ENCODE peak calls at places on chromosomes 7 and 10, in four cellular contexts. W is IMR-90, L is H1, R is mesendoderm. B is an unnamed sample.

GRCh38 chr7:132755538-132756481 is 179.5 kb upstream of the PLXNA4 start:
- DNase-seq in L (no peak), W (no peak), R (no peak), B (no peak)

GRCh38 chr10:121154846-121155245 is 303.7 kb downstream of the WDR11 start:
- DNase-seq in R (no peak), W (no peak), L (no peak), B (no peak)

GRCh38 chr7:918441-919113 is 35.9 kb downstream of the ADAP1 start:
- DNase-seq in L (no peak), W (no peak), R (no peak), B (no peak)

GRCh38 chr7:81206217-81206616 is 287.4 kb upstream of the SEMA3C start:
- DNase-seq in R (no peak), L (no peak), W (no peak), B (no peak)

GRCh38 chr10:4280481-4281206 is 495.6 kb upstream of the KLF6 start:
- DNase-seq in W (peak; percentile 63), L (no peak), R (no peak), B (no peak)

GRCh38 chr7:5659584-5659983 is 121.9 kb downstream of the RNF216 start:
- DNase-seq in L (no peak), R (no peak), W (no peak), B (no peak)

GRCh38 chr7:151867912-151868804 is 8.8 kb downstream of the PRKAG2 start:
- DNase-seq in R (no peak), L (no peak), W (no peak), B (no peak)

GRCh38 chr7:6479067-6479466 is 31.3 kb upstream of the DAGLB start:
- DNase-seq in L (no peak), W (no peak), R (no peak), B (no peak)

GRCh38 chr7:73719806-73720169 is 319 bp upstream of the STX1A start:
- DNase-seq in W (no peak), R (no peak), L (no peak), B (no peak)

GRCh38 chr10:117365612-117366011 is 9.6 kb downstream of the PDZD8 start:
- DNase-seq in R (no peak), W (no peak), L (no peak), B (no peak)

GRCh38 chr7:2719007-2719406 is 31.0 kb downstream of the AMZ1 start:
- DNase-seq in R (peak; percentile 50), W (no peak), L (peak; percentile 29), B (peak; percentile 81)

DNA sequence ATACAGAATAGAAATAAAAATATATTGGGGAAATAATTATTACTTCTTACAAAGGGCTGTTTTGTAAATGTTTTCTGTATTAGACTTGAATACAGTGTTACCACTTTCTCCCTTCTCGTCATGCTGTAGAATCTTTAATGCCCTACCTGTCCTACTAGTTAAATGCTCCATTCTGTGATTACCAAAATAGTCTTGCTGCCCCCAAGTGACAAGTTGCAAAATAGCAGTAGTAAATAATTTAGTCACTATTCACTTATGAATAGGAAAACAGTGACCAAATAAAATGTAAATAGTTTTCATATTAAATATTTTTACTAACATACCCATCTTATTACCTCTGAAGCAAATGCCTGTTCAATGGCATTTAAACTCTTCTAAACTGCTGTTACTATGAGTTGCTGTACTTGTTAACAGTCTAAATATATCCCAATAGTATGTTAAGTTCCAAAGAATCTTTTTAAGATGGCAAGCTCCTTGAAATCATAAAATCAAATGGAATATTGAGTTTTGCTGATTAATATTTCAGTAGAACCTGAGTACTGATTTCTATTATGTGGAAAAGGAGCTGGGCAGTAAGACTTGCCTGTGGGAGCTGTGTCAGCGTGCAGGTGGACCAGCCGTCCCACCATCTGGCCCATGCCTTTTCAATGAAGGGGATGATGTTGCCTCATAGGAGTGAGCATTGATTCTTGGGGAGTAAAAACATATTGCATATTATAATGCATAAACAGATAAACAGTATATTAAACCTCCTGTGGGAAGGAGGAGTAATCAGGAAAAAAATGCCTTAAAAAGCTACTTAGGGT is 18.1 kb upstream of the OIT3 start:
- DNase-seq in W (peak; percentile 43), L (no peak), R (peak; percentile 47), B (no peak)
- H4K5ac ChIP-seq in W (no peak overlapping the region), L (no peak overlapping the region), R (no peak overlapping the region), B (no peak overlapping the region)

DNA sequence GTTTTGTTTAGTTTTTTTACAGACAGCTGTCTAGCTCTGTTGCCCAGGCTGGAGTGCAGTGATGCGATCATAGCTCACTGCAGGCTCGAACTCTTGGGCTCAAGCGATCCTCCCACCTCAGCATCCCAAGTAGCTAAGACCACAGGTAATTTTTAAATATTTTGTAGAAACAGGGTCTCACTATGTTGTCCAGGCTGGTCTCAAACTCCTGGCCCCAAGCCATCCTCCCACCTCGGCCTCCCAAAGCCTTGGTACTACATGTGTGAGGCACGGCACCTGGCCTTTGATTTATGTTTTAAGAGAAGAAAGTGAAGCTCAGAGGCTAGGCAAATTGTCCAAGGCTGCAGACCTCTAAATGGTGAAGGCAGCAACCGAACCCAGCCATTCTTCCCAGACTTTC is 98.6 kb upstream of the SVIL start:
- DNase-seq in L (no peak), R (no peak), W (no peak), B (no peak)
- H3K4me1 ChIP-seq in L (peaks cover 8% of the 10 kb centered on the region), R (peaks cover 6% of the 10 kb centered on the region), W (peaks cover 8% of the 10 kb centered on the region), B (peaks cover 6% of the 10 kb centered on the region)

DNA sequence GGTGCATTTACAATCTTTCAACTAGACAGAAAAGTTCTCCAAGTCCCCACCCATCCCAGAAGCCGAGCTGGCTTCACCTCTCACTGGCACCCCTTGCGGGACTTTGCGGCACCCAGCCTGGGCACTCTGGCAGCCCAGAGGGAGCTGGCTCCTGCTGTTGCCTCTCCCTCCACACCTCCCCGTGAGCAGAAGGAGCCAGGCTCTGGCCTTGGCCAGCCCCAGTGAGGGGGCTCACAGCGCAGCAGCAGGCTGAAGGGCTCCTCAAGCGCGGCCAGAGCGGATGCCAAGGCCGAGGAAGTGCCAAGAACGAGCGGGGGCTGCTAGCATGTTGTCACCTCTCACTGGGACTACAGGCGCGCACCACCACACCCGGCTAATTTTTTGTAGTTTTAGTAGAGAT is 369.7 kb upstream of the POT1 start:
- DNase-seq in R (no peak), L (no peak), W (no peak), B (no peak)
- H4K5ac ChIP-seq in R (no peak overlapping the region), L (no peak overlapping the region), W (no peak overlapping the region), B (no peak overlapping the region)

GRCh38 chr10:59580257-59580863 is 129.3 kb downstream of the SLC16A9 start:
- DNase-seq in R (peak; percentile 45), W (peak; percentile 58), L (no peak), B (no peak)
- H3K4me1 ChIP-seq in R (peaks cover 1% of the 10 kb centered on the region), W (peaks cover 3% of the 10 kb centered on the region), L (no peaks in the 10 kb centered on the region), B (no peaks in the 10 kb centered on the region)

DNA sequence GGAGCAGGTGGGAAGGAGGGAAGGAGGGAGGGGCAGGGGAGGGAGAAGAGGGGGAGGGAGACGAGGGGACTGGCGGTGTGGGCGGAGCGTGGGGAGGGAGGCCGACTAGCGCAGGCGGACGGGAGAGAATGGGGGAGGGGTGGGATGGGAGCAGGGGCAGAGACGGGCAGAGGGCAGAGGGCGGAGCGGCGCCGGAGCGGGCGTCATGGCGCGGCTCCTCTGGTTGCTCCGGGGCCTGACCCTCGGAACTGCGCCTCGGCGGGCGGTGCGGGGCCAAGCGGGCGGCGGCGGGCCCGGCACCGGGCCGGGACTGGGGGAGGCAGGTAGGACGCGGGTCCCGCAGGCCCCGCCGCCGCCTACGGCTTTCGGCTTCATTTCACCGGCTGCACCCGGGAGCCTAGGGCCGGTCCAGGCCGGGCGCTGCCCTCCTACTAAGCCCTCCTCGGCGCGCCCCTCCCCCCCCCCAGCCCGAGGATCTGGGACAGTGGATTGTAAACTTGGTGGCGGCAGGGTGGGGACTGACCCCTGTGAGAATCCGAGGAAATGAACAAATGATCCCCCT is at the start of gene MSRB2:
- DNase-seq in W (peak; percentile 92), L (peak; percentile 88), R (peak; percentile 97), B (peak; percentile 96)
- H4K5ac ChIP-seq in W (peak within 1 kb of the TSS; percentile 98), L (peak within 1 kb of the TSS; percentile 31), R (no peak within 1 kb of the TSS), B (no peak within 1 kb of the TSS)

DNA sequence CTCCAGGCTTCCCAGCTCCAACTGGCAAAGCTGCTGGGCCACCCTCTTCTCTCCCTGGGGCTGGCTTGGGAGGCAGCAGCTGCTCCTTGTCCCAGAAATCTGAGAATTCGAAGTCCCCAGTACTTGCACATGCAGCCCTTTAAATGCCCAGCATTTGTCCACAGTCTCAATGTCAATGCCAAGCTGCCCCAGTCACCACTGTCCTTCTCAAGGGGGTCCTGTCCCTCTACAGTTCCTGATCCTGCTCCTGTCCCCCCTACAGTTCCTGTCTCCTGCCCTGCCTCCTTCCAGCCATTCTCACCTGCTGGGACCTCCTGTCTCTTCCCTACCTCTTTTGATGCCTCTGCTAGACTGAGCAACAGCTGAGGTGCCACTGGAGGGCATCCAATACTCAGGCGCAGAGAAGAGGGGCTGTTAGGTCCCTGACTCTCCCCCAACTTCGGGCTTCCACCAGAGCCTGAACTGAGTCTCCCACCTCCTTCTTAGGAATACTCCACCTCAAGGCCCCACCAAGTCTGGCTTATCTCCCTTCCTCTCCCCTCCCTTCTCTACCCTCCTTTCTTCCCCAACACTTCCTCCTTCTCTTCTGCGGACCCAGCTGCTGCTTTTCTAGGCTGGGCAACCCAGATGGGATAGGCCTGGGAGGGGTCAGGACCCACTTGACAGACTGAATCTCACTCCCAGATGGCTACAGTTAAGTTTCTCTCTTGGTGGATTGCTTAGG is 4.7 kb upstream of the HOXA11 start:
- DNase-seq in L (no peak), W (no peak), R (no peak), B (peak; percentile 27)
- H3K4me1 ChIP-seq in L (peaks cover 24% of the 10 kb centered on the region), W (peaks cover 1% of the 10 kb centered on the region), R (no peaks in the 10 kb centered on the region), B (no peaks in the 10 kb centered on the region)

GRCh38 chr7:131533151-131533559 is 23.3 kb downstream of the PODXL start:
- DNase-seq in W (no peak), R (no peak), L (no peak), B (peak; percentile 30)

GRCh38 chr7:131529617-131530016 is 26.8 kb downstream of the PODXL start:
- DNase-seq in W (no peak), L (no peak), R (no peak), B (no peak)

GRCh38 chr7:131530137-131530536 is 26.3 kb downstream of the PODXL start:
- DNase-seq in L (no peak), R (no peak), W (no peak), B (no peak)

GRCh38 chr7:131533566-131534561 is 22.6 kb downstream of the PODXL start:
- DNase-seq in R (no peak), W (no peak), L (no peak), B (no peak)

DNA sequence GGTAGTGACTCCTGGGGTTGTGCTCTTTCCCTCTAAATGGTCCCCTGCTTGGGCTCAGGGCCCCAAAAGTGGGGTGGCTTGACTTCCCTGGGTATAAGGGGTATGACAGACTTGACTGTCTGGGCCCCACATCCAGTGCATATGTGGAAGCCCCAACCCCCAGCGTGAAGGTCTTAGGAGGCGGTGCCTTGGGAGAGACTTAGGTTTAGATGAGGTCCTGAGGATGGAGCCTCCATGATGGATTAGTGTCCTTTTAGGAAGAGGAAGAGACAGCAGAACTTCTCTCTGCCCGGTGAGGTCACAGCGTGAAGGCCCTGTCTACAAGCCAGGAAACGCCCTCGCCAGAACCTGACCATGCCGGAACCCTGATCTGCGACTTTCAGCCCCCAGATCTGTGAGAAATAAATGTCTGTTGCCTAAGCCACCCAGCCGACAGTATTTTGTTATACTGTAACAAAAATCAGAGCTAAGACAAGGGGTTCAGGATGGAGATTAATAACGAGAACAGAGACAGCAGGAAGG is 23.8 kb downstream of the PODXL start:
- DNase-seq in W (no peak), L (no peak), R (no peak), B (no peak)
- H4K5ac ChIP-seq in W (no peak overlapping the region), L (no peak overlapping the region), R (no peak overlapping the region), B (no peak overlapping the region)

B was measured in H9.